ENCODE peak calls at places on chromosomes 2 and 18, in ten cellular contexts. Z is neural progenitor cell; D is A549; H is upper lobe of left lung; P is SJCRH30; X is CD4-positive, alpha-beta memory T cell; O is HFF-Myc; G is mammary epithelial cell; L is stomach; M is cardiac fibroblast. K is an unnamed sample.

GRCh38 chr2:48560546-48561209 is 30.7 kb downstream of the STON1 start:
- DNase-seq in Z (peak; percentile 36), D (no peak), H (no peak), P (peak; percentile 72), X (no peak), O (no peak), G (no peak), L (no peak), M (no peak), K (no peak)

GRCh38 chr2:74261204-74261864 is 62.9 kb downstream of the MTHFD2 start:
- DNase-seq in Z (peak; percentile 74), D (peak; percentile 52), H (no peak), P (peak; percentile 53), X (no peak), O (no peak), G (peak; percentile 28), L (peak; percentile 37), M (peak; percentile 29), K (no peak)

GRCh38 chr18:9743200-9744016 is 35.3 kb downstream of the RAB31 start:
- DNase-seq in Z (no peak), D (peak; percentile 93), H (no peak), P (peak; percentile 49), X (no peak), O (peak; percentile 91), G (peak; percentile 95), L (peak; percentile 47), M (peak; percentile 99), K (peak; percentile 88)

GRCh38 chr2:151971301-151972072 is 127.4 kb downstream of the CACNB4 start:
- DNase-seq in Z (no peak), D (no peak), H (no peak), P (no peak), X (no peak), O (no peak), G (no peak), L (no peak), M (no peak), K (no peak)

GRCh38 chr2:195498176-195498575 is 158.8 kb upstream of the SLC39A10 start:
- DNase-seq in Z (peak; percentile 60), D (peak; percentile 33), H (no peak), P (peak; percentile 52), X (peak; percentile 66), O (no peak), G (peak; percentile 26), L (peak; percentile 65), M (peak; percentile 52), K (no peak)

GRCh38 chr18:13536578-13536977 is 189.8 kb downstream of the FAM210A start:
- DNase-seq in Z (no peak), D (no peak), H (no peak), P (no peak), X (no peak), O (no peak), G (no peak), L (no peak), M (no peak), K (no peak)

GRCh38 chr2:18378020-18378653 is 182.3 kb downstream of the RDH14 start:
- DNase-seq in Z (peak; percentile 78), D (peak; percentile 55), H (no peak), P (peak; percentile 93), X (peak; percentile 24), O (no peak), G (peak; percentile 19), L (no peak), M (peak; percentile 65), K (no peak)

GRCh38 chr2:240231838-240232244 is 91.4 kb upstream of the OTOS start:
- DNase-seq in Z (no peak), D (no peak), H (peak; percentile 50), P (no peak), X (no peak), O (no peak), G (no peak), L (peak; percentile 14), M (no peak), K (no peak)

GRCh38 chr2:46390901-46391395 is 88.4 kb upstream of the TMEM247 start:
- DNase-seq in Z (no peak), D (no peak), H (no peak), P (no peak), X (no peak), O (no peak), G (no peak), L (no peak), M (no peak), K (no peak)

GRCh38 chr18:25279961-25280360 is 72.0 kb downstream of the ZNF521 start:
- DNase-seq in Z (no peak), D (no peak), H (no peak), P (no peak), X (no peak), O (no peak), G (no peak), L (no peak), M (no peak), K (no peak)

GRCh38 chr18:29157905-29158304 is 981.0 kb upstream of the CDH2 start:
- DNase-seq in Z (no peak), D (no peak), H (no peak), P (no peak), X (no peak), O (no peak), G (no peak), L (no peak), M (peak; percentile 34), K (no peak)

GRCh38 chr18:29154758-29155725 is 978.1 kb upstream of the CDH2 start:
- DNase-seq in Z (no peak), D (peak; percentile 45), H (no peak), P (no peak), X (no peak), O (peak; percentile 87), G (peak; percentile 96), L (no peak), M (peak; percentile 96), K (peak; percentile 92)

GRCh38 chr18:29157057-29157780 is 980.3 kb upstream of the CDH2 start:
- DNase-seq in Z (no peak), D (peak; percentile 7), H (no peak), P (no peak), X (no peak), O (no peak), G (peak; percentile 74), L (no peak), M (peak; percentile 10), K (no peak)

GRCh38 chr18:29154196-29154757 is 977.3 kb upstream of the CDH2 start:
- DNase-seq in Z (no peak), D (peak; percentile 36), H (no peak), P (no peak), X (no peak), O (no peak), G (peak; percentile 69), L (no peak), M (peak; percentile 93), K (peak; percentile 82)

GRCh38 chr18:29156531-29156930 is 979.6 kb upstream of the CDH2 start:
- DNase-seq in Z (no peak), D (no peak), H (no peak), P (no peak), X (no peak), O (no peak), G (peak; percentile 86), L (no peak), M (no peak), K (no peak)
- H3K4me3 ChIP-seq in Z (no peak overlapping the region), D (no peak overlapping the region), H (no peak overlapping the region), P (no peak overlapping the region), X (no peak overlapping the region), O (no peak overlapping the region), G (peak overlapping the region; percentile 40), L (no peak overlapping the region), M (no peak overlapping the region), K (no peak overlapping the region)

DNA sequence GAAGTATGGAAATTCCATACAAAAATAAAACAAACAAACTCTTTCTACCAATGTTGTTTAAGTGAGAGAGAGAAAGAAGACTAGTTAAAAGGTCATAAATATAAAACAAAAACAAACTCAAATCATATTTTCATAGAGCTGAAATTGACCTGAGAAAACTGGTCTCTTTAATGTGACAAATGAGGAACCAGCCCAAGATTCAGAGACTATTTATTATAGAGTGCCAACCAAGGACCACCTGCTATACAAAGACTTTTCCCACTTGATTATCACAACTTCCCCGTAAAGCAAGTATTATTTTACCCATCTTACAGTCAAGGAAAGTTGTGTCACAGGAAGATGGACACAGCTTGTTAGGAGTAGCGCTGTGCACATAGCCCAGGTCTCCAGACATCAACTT is 13.3 kb downstream of the ANKRD44 start:
- DNase-seq in Z (no peak), D (no peak), H (no peak), P (no peak), X (no peak), O (no peak), G (no peak), L (no peak), M (no peak), K (no peak)
- H3K4me3 ChIP-seq in Z (no peak overlapping the region), D (no peak overlapping the region), H (no peak overlapping the region), P (no peak overlapping the region), X (no peak overlapping the region), O (no peak overlapping the region), G (no peak overlapping the region), L (no peak overlapping the region), M (no peak overlapping the region), K (no peak overlapping the region)

GRCh38 chr2:69386789-69387734 is at the start of gene GFPT1:
- DNase-seq in Z (peak; percentile 94), D (peak; percentile 95), H (peak; percentile 100), P (peak; percentile 97), X (peak; percentile 91), O (peak; percentile 41), G (peak; percentile 93), L (peak; percentile 98), M (peak; percentile 93), K (peak; percentile 84)

GRCh38 chr2:69390001-69390400 is 3.0 kb upstream of the GFPT1 start:
- DNase-seq in Z (no peak), D (no peak), H (no peak), P (no peak), X (no peak), O (no peak), G (no peak), L (no peak), M (no peak), K (no peak)

GRCh38 chr2:69389271-69389670 is 2.2 kb upstream of the GFPT1 start:
- DNase-seq in Z (no peak), D (no peak), H (no peak), P (no peak), X (no peak), O (no peak), G (no peak), L (no peak), M (no peak), K (no peak)

GRCh38 chr2:69387770-69388481 is 899 bp upstream of the GFPT1 start:
- DNase-seq in Z (peak; percentile 13), D (no peak), H (no peak), P (peak; percentile 25), X (no peak), O (no peak), G (no peak), L (no peak), M (no peak), K (no peak)

DNA sequence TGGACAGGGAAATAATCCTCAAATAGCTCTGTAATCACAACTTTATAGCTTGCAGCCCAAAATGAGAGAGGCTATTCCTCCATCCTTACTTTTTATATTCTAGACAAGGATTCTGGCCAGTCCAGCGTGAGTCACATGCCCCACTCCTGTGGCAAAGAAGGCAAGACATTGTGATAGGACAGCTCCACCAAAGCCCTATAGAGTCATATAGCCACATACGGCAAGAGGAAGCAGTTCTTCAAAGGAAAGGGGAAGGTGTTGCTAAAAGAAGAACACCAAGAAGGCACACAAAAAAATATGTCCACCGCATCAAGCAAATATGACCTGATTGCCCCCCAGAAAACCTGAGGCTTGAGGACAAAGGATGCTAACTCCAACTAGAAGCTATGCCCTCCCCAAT is 3.4 kb upstream of the GFPT1 start:
- DNase-seq in Z (no peak), D (no peak), H (no peak), P (no peak), X (no peak), O (no peak), G (no peak), L (no peak), M (no peak), K (no peak)
- H3K4me3 ChIP-seq in Z (no peak overlapping the region), D (no peak overlapping the region), H (no peak overlapping the region), P (no peak overlapping the region), X (no peak overlapping the region), O (no peak overlapping the region), G (no peak overlapping the region), L (no peak overlapping the region), M (no peak overlapping the region), K (no peak overlapping the region)

GRCh38 chr2:238777369-238778067 is 70.4 kb upstream of the TWIST2 start:
- DNase-seq in Z (no peak), D (no peak), H (no peak), P (no peak), X (no peak), O (no peak), G (no peak), L (no peak), M (no peak), K (no peak)
- H3K4me3 ChIP-seq in Z (no peak overlapping the region), D (no peak overlapping the region), H (no peak overlapping the region), P (no peak overlapping the region), X (no peak overlapping the region), O (no peak overlapping the region), G (no peak overlapping the region), L (no peak overlapping the region), M (no peak overlapping the region), K (no peak overlapping the region)

K was measured in skeletal muscle cell.